ENCODE peak calls at places on chromosomes 16 and 17, in five cellular contexts. One of them, this sample, is unnamed.

GRCh38 chr17:17826942-17827785 is 9.6 kb downstream of the SREBF1 start:
- DNase-seq in A549: no peak
- DNase-seq in aorta: no peak
- DNase-seq in heart right ventricle: no peak
- DNase-seq in PC-9: no peak
- DNase-seq in this sample: no peak

GRCh38 chr16:46712911-46713310 is 23.5 kb downstream of the ORC6 start:
- DNase-seq in PC-9: no peak
- DNase-seq in heart right ventricle: no peak
- DNase-seq in A549: no peak
- DNase-seq in aorta: no peak
- DNase-seq in this sample: no peak

GRCh38 chr17:60155815-60156214 is 6.0 kb downstream of the CA4 start:
- DNase-seq in PC-9: no peak
- DNase-seq in heart right ventricle: no peak
- DNase-seq in A549: no peak
- DNase-seq in aorta: no peak
- DNase-seq in this sample: no peak

GRCh38 chr16:15671530-15672117 is 21.6 kb downstream of the NDE1 start:
- DNase-seq in aorta: no peak
- DNase-seq in PC-9: no peak
- DNase-seq in A549: no peak
- DNase-seq in heart right ventricle: no peak
- DNase-seq in this sample: no peak

GRCh38 chr16:29825145-29826044 is 5.1 kb downstream of the MVP start:
- DNase-seq in A549: peak; percentile 78
- DNase-seq in heart right ventricle: peak; percentile 56
- DNase-seq in aorta: peak; percentile 72
- DNase-seq in PC-9: peak; percentile 74
- DNase-seq in this sample: no peak

GRCh38 chr17:45144199-45145034 is 3.9 kb upstream of the HEXIM1 start:
- DNase-seq in A549: no peak
- DNase-seq in aorta: peak; percentile 75
- DNase-seq in heart right ventricle: peak; percentile 73
- DNase-seq in PC-9: no peak
- DNase-seq in this sample: no peak

GRCh38 chr17:80992077-80992947 is 671 bp downstream of the CHMP6 start:
- DNase-seq in PC-9: no peak
- DNase-seq in A549: no peak
- DNase-seq in heart right ventricle: no peak
- DNase-seq in aorta: peak; percentile 47
- DNase-seq in this sample: no peak

GRCh38 chr17:4969551-4970231 is 2.1 kb upstream of the SPAG7 start:
- DNase-seq in PC-9: no peak
- DNase-seq in A549: no peak
- DNase-seq in heart right ventricle: no peak
- DNase-seq in aorta: no peak
- DNase-seq in this sample: no peak

GRCh38 chr17:61480414-61480807 is 28.2 kb downstream of the TBX4 start:
- DNase-seq in PC-9: no peak
- DNase-seq in heart right ventricle: no peak
- DNase-seq in aorta: no peak
- DNase-seq in A549: no peak
- DNase-seq in this sample: no peak

GRCh38 chr16:30430428-30430970 is 669 bp upstream of the DCTPP1 start:
- DNase-seq in heart right ventricle: peak; percentile 24
- DNase-seq in PC-9: peak; percentile 34
- DNase-seq in aorta: peak; percentile 57
- DNase-seq in A549: peak; percentile 13
- DNase-seq in this sample: no peak

GRCh38 chr17:66755101-66755943 is 79.6 kb upstream of the CACNG5 start:
- DNase-seq in heart right ventricle: no peak
- DNase-seq in PC-9: no peak
- DNase-seq in A549: no peak
- DNase-seq in aorta: no peak
- DNase-seq in this sample: no peak

GRCh38 chr17:34589120-34589965 is 10.0 kb downstream of the TMEM132E start:
- DNase-seq in A549: no peak
- DNase-seq in PC-9: no peak
- DNase-seq in aorta: no peak
- DNase-seq in heart right ventricle: no peak
- DNase-seq in this sample: no peak

GRCh38 chr17:3639981-3640596 is 3.5 kb downstream of the CTNS start:
- DNase-seq in PC-9: no peak
- DNase-seq in aorta: peak; percentile 50
- DNase-seq in A549: no peak
- DNase-seq in heart right ventricle: no peak
- DNase-seq in this sample: no peak
- H3K4me1 ChIP-seq in PC-9: peaks cover 6% of the 10 kb centered on the region
- H3K4me1 ChIP-seq in aorta: no peaks in the 10 kb centered on the region
- H3K4me1 ChIP-seq in A549: peaks cover 11% of the 10 kb centered on the region
- H3K4me1 ChIP-seq in heart right ventricle: peaks cover 26% of the 10 kb centered on the region
- H3K4me1 ChIP-seq in this sample: peaks cover 4% of the 10 kb centered on the region

GRCh38 chr16:21128991-21129390 is 21.7 kb downstream of the DNAH3 start:
- DNase-seq in A549: no peak
- DNase-seq in PC-9: no peak
- DNase-seq in heart right ventricle: no peak
- DNase-seq in aorta: no peak
- DNase-seq in this sample: no peak
- H3K4me1 ChIP-seq in A549: no peaks in the 10 kb centered on the region
- H3K4me1 ChIP-seq in PC-9: no peaks in the 10 kb centered on the region
- H3K4me1 ChIP-seq in heart right ventricle: no peaks in the 10 kb centered on the region
- H3K4me1 ChIP-seq in aorta: no peaks in the 10 kb centered on the region
- H3K4me1 ChIP-seq in this sample: no peaks in the 10 kb centered on the region

GRCh38 chr17:77420804-77421634 is 280.2 kb downstream of the SEC14L1 start:
- DNase-seq in aorta: no peak
- DNase-seq in PC-9: no peak
- DNase-seq in A549: peak; percentile 54
- DNase-seq in heart right ventricle: no peak
- DNase-seq in this sample: no peak

GRCh38 chr17:77420476-77420803 is 279.7 kb downstream of the SEC14L1 start:
- DNase-seq in heart right ventricle: no peak
- DNase-seq in aorta: no peak
- DNase-seq in A549: no peak
- DNase-seq in PC-9: no peak
- DNase-seq in this sample: no peak

GRCh38 chr17:77418609-77419008 is 277.8 kb downstream of the SEC14L1 start:
- DNase-seq in A549: no peak
- DNase-seq in aorta: no peak
- DNase-seq in heart right ventricle: no peak
- DNase-seq in PC-9: no peak
- DNase-seq in this sample: no peak

GRCh38 chr17:77419095-77419494 is 278.3 kb downstream of the SEC14L1 start:
- DNase-seq in heart right ventricle: no peak
- DNase-seq in aorta: no peak
- DNase-seq in PC-9: no peak
- DNase-seq in A549: no peak
- DNase-seq in this sample: no peak

GRCh38 chr17:77419547-77420475 is 279.0 kb downstream of the SEC14L1 start:
- DNase-seq in A549: no peak
- DNase-seq in heart right ventricle: no peak
- DNase-seq in PC-9: peak; percentile 48
- DNase-seq in aorta: no peak
- DNase-seq in this sample: no peak
- H3K4me1 ChIP-seq in A549: peaks cover 69% of the 10 kb centered on the region
- H3K4me1 ChIP-seq in heart right ventricle: peaks cover 65% of the 10 kb centered on the region
- H3K4me1 ChIP-seq in PC-9: peaks cover 15% of the 10 kb centered on the region
- H3K4me1 ChIP-seq in aorta: no peaks in the 10 kb centered on the region
- H3K4me1 ChIP-seq in this sample: peaks cover 59% of the 10 kb centered on the region

GRCh38 chr17:28475151-28475900 is 1.9 kb downstream of the SLC13A2 start:
- DNase-seq in aorta: no peak
- DNase-seq in A549: no peak
- DNase-seq in PC-9: peak; percentile 57
- DNase-seq in heart right ventricle: no peak
- DNase-seq in this sample: no peak
- H3K4me1 ChIP-seq in aorta: no peaks in the 10 kb centered on the region
- H3K4me1 ChIP-seq in A549: peaks cover 22% of the 10 kb centered on the region
- H3K4me1 ChIP-seq in PC-9: peaks cover 20% of the 10 kb centered on the region
- H3K4me1 ChIP-seq in heart right ventricle: no peaks in the 10 kb centered on the region
- H3K4me1 ChIP-seq in this sample: no peaks in the 10 kb centered on the region